ENCODE peak calls at places on chromosomes 11 and 22, in five cellular contexts. One of them, this sample, is unnamed.

GRCh38 chr22:36816635-36817428 is at the start of gene PVALB:
- DNase-seq in H9: no peak
- DNase-seq in PC-3: peak; percentile 29
- DNase-seq in chondrocyte: no peak
- DNase-seq in bronchial epithelial cell: no peak
- DNase-seq in this sample: no peak

GRCh38 chr11:117979481-117980211 is 6.5 kb upstream of the IL10RA start:
- DNase-seq in H9: no peak
- DNase-seq in PC-3: no peak
- DNase-seq in bronchial epithelial cell: no peak
- DNase-seq in chondrocyte: no peak
- DNase-seq in this sample: no peak

GRCh38 chr11:47437746-47438418 is 11.1 kb downstream of the RAPSN start:
- DNase-seq in bronchial epithelial cell: no peak
- DNase-seq in PC-3: no peak
- DNase-seq in H9: no peak
- DNase-seq in chondrocyte: no peak
- DNase-seq in this sample: no peak

GRCh38 chr11:19633276-19633675 is 79.4 kb upstream of the NAV2 start:
- DNase-seq in bronchial epithelial cell: no peak
- DNase-seq in PC-3: no peak
- DNase-seq in chondrocyte: no peak
- DNase-seq in H9: no peak
- DNase-seq in this sample: no peak

GRCh38 chr11:129637473-129637872 is 178.2 kb upstream of the TMEM45B start:
- DNase-seq in PC-3: peak; percentile 74
- DNase-seq in H9: no peak
- DNase-seq in chondrocyte: no peak
- DNase-seq in bronchial epithelial cell: peak; percentile 91
- DNase-seq in this sample: peak; percentile 81

GRCh38 chr11:11558352-11558751 is 63.5 kb downstream of the GALNT18 start:
- DNase-seq in chondrocyte: no peak
- DNase-seq in PC-3: no peak
- DNase-seq in H9: no peak
- DNase-seq in bronchial epithelial cell: peak; percentile 76
- DNase-seq in this sample: no peak

GRCh38 chr11:131770801-131771200 is 400.4 kb downstream of the NTM start:
- DNase-seq in chondrocyte: no peak
- DNase-seq in PC-3: no peak
- DNase-seq in bronchial epithelial cell: no peak
- DNase-seq in H9: no peak
- DNase-seq in this sample: no peak

GRCh38 chr11:9313648-9314290 is 624 bp downstream of the TMEM41B start:
- DNase-seq in PC-3: peak; percentile 18
- DNase-seq in H9: no peak
- DNase-seq in bronchial epithelial cell: peak; percentile 39
- DNase-seq in chondrocyte: no peak
- DNase-seq in this sample: no peak

GRCh38 chr11:2743427-2744110 is 43.8 kb upstream of the KCNQ1OT1 start:
- DNase-seq in bronchial epithelial cell: no peak
- DNase-seq in PC-3: no peak
- DNase-seq in H9: no peak
- DNase-seq in chondrocyte: peak; percentile 68
- DNase-seq in this sample: no peak

GRCh38 chr11:62508336-62509058 is 38.1 kb downstream of the AHNAK start:
- DNase-seq in H9: peak; percentile 85
- DNase-seq in chondrocyte: no peak
- DNase-seq in bronchial epithelial cell: peak; percentile 64
- DNase-seq in PC-3: peak; percentile 85
- DNase-seq in this sample: peak; percentile 61

GRCh38 chr11:110389946-110390345 is 39.8 kb upstream of the FDX1 start:
- DNase-seq in PC-3: no peak
- DNase-seq in H9: no peak
- DNase-seq in bronchial epithelial cell: no peak
- DNase-seq in chondrocyte: no peak
- DNase-seq in this sample: no peak

GRCh38 chr11:125404811-125405481 is 91.1 kb downstream of the FEZ1 start:
- DNase-seq in chondrocyte: no peak
- DNase-seq in H9: peak; percentile 86
- DNase-seq in PC-3: peak; percentile 50
- DNase-seq in bronchial epithelial cell: peak; percentile 20
- DNase-seq in this sample: no peak

GRCh38 chr11:9851366-9851765 is 187.5 kb downstream of the SWAP70 start:
- DNase-seq in bronchial epithelial cell: peak; percentile 55
- DNase-seq in chondrocyte: no peak
- DNase-seq in PC-3: peak; percentile 38
- DNase-seq in H9: no peak
- DNase-seq in this sample: no peak

GRCh38 chr22:37739611-37740049 is 42.8 kb downstream of the TRIOBP start:
- DNase-seq in chondrocyte: no peak
- DNase-seq in PC-3: no peak
- DNase-seq in H9: no peak
- DNase-seq in bronchial epithelial cell: no peak
- DNase-seq in this sample: no peak

GRCh38 chr11:108019870-108020540 is 11.3 kb downstream of the CUL5 start:
- DNase-seq in chondrocyte: no peak
- DNase-seq in bronchial epithelial cell: no peak
- DNase-seq in H9: no peak
- DNase-seq in PC-3: no peak
- DNase-seq in this sample: no peak

GRCh38 chr22:29825578-29825977 is 12.5 kb downstream of the ASCC2 start:
- DNase-seq in H9: no peak
- DNase-seq in chondrocyte: no peak
- DNase-seq in PC-3: no peak
- DNase-seq in bronchial epithelial cell: no peak
- DNase-seq in this sample: no peak

GRCh38 chr11:69079891-69080290 is 31.2 kb downstream of the TPCN2 start:
- DNase-seq in PC-3: no peak
- DNase-seq in bronchial epithelial cell: no peak
- DNase-seq in chondrocyte: no peak
- DNase-seq in H9: no peak
- DNase-seq in this sample: no peak

DNA sequence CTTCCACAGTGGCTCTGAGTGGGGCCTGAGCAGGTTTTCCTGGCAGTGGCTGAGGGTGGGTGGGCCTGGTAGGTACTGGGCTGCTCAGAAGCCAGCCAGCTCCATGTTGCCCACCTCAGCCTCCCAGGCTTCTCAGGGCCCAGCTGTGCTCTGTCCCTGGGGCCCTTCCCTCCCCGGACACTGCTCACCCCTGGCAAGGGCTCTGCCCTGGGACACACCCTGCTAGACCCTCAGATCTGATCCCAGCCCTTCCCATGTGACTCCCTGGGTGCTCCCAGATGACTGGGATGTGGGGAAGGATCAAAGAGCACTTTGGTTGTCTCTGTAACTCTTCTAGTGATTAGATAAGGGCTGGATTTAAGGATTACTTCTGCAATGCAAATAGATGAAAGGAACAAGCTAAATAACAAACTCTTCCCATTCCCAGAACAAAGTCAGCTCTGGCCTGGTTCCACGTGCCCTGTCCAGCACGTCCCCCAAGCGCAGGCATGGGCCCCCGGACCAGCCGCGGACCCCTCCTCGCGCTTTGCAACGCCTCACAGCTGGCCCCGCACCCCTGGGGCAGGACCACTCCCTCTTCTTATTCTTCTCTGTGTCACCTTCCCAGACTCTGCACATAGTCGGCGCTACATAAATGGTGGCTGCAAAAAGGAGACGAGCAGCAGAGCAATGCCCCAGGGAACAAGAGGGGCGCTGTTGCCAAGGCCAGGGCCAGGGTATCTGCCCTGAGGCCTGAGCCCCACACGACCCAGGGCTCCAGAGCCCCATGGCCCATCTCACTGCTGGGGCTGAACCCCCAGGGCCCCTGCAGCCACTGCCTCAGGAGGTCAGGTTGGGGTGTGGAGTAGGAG is 5.7 kb upstream of the KRTAP5-6 start:
- DNase-seq in bronchial epithelial cell: no peak
- DNase-seq in H9: no peak
- DNase-seq in chondrocyte: no peak
- DNase-seq in PC-3: no peak
- DNase-seq in this sample: no peak
- TF ChIP-seq CTCF in bronchial epithelial cell: no peak
- TF ChIP-seq CTCF in H9: peak; percentile 26
- TF ChIP-seq CTCF in chondrocyte: no peak
- TF ChIP-seq CTCF in PC-3: no peak
- TF ChIP-seq CTCF in this sample: no peak

GRCh38 chr11:100753562-100753961 is 66.5 kb downstream of the ARHGAP42 start:
- DNase-seq in H9: peak; percentile 62
- DNase-seq in PC-3: no peak
- DNase-seq in bronchial epithelial cell: no peak
- DNase-seq in chondrocyte: no peak
- DNase-seq in this sample: no peak

GRCh38 chr11:100756556-100756955 is 69.5 kb downstream of the ARHGAP42 start:
- DNase-seq in PC-3: no peak
- DNase-seq in bronchial epithelial cell: no peak
- DNase-seq in H9: no peak
- DNase-seq in chondrocyte: no peak
- DNase-seq in this sample: no peak

GRCh38 chr11:100752371-100753073 is 65.4 kb downstream of the ARHGAP42 start:
- DNase-seq in chondrocyte: no peak
- DNase-seq in H9: no peak
- DNase-seq in bronchial epithelial cell: no peak
- DNase-seq in PC-3: peak; percentile 41
- DNase-seq in this sample: peak; percentile 44

GRCh38 chr11:100757636-100758035 is 70.5 kb downstream of the ARHGAP42 start:
- DNase-seq in PC-3: no peak
- DNase-seq in chondrocyte: no peak
- DNase-seq in bronchial epithelial cell: no peak
- DNase-seq in H9: no peak
- DNase-seq in this sample: no peak

DNA sequence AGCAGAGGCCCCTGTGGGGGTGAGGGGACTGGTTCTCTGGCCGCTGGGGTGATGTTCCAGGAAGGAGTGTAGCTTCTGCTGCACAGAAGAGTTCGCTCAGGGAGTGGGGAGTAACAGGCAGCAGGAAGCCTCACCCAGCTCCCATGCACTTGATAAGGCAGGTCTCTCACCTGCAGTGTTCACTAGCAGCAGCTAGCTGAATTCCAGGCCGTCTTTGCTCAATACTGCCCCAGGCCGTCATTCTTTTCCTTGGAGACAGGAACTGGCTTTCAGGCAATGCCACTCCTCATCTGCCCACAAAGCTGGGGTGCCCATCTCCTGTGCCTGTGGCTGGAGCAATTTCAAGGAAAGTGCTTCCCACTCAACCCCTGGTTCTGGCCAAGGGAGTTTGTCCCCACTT is 66.1 kb downstream of the ARHGAP42 start:
- DNase-seq in PC-3: peak; percentile 80
- DNase-seq in bronchial epithelial cell: peak; percentile 73
- DNase-seq in chondrocyte: no peak
- DNase-seq in H9: peak; percentile 81
- DNase-seq in this sample: peak; percentile 33
- TF ChIP-seq CTCF in PC-3: peak; percentile 11
- TF ChIP-seq CTCF in bronchial epithelial cell: no peak
- TF ChIP-seq CTCF in chondrocyte: peak; percentile 2
- TF ChIP-seq CTCF in H9: no peak
- TF ChIP-seq CTCF in this sample: peak; percentile 26

GRCh38 chr22:24421428-24421931 is 5.9 kb upstream of the ADORA2A start:
- DNase-seq in bronchial epithelial cell: no peak
- DNase-seq in H9: peak; percentile 91
- DNase-seq in chondrocyte: no peak
- DNase-seq in PC-3: peak; percentile 14
- DNase-seq in this sample: no peak

GRCh38 chr22:24418786-24419479 is 8.5 kb upstream of the ADORA2A start:
- DNase-seq in bronchial epithelial cell: no peak
- DNase-seq in chondrocyte: peak; percentile 72
- DNase-seq in H9: no peak
- DNase-seq in PC-3: no peak
- DNase-seq in this sample: no peak

GRCh38 chr22:24419480-24419860 is 7.9 kb upstream of the ADORA2A start:
- DNase-seq in PC-3: no peak
- DNase-seq in H9: no peak
- DNase-seq in bronchial epithelial cell: no peak
- DNase-seq in chondrocyte: peak; percentile 72
- DNase-seq in this sample: no peak

GRCh38 chr22:24420977-24421343 is 6.4 kb upstream of the ADORA2A start:
- DNase-seq in H9: no peak
- DNase-seq in chondrocyte: no peak
- DNase-seq in bronchial epithelial cell: no peak
- DNase-seq in PC-3: no peak
- DNase-seq in this sample: no peak

DNA sequence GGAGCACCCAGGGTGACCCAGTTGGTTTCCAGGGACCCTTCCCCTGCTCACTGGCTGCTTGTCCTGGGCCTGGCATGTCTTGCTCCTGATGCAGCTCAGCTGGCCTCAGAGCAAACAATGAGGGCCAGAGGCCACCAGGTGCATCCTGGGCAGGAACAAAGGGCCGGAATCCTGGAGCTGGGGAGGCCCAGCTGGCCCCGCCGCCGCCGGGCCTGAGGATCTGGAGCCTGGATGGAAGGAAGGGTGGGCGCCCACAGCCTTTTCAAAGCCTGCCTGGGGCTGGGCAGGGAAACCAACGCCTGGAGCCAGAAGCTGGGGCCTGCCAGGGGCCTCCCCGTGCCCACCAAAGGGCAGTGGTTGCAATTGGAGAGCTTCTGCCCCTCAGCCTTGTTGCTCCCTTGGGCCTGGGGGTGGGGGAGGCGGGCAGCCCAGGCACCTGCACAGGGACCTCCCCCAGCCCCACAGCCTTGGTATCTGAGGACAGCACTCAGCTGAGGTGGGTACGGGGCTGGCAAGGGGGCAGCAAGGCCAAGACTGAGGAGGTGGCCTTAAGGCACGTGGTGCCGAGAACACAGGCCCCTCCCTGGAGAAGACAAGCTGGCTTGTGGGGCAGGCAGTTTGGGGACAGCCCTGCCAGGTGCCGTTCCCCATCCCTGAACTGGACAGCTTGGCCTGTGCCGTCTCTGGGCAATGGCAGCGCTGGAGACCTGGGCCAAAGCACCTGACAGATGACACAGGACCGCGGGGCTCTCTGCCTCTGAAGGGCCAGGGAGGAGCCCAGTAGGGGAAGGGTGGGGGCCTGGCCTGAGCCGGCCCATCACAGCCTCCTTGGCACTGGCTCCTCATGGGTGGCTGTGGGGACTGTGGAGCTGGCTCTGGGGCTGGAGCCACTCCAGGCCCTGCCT is 7.1 kb upstream of the ADORA2A start:
- DNase-seq in PC-3: no peak
- DNase-seq in bronchial epithelial cell: no peak
- DNase-seq in chondrocyte: peak; percentile 70
- DNase-seq in H9: no peak
- DNase-seq in this sample: no peak
- TF ChIP-seq CTCF in PC-3: no peak
- TF ChIP-seq CTCF in bronchial epithelial cell: no peak
- TF ChIP-seq CTCF in chondrocyte: no peak
- TF ChIP-seq CTCF in H9: no peak
- TF ChIP-seq CTCF in this sample: no peak

GRCh38 chr11:32613500-32614151 is 30.0 kb downstream of the EIF3M start:
- DNase-seq in PC-3: no peak
- DNase-seq in chondrocyte: no peak
- DNase-seq in H9: no peak
- DNase-seq in bronchial epithelial cell: no peak
- DNase-seq in this sample: no peak

GRCh38 chr11:32616903-32617302 is 33.3 kb downstream of the EIF3M start:
- DNase-seq in H9: no peak
- DNase-seq in PC-3: no peak
- DNase-seq in bronchial epithelial cell: no peak
- DNase-seq in chondrocyte: no peak
- DNase-seq in this sample: no peak

GRCh38 chr11:32615422-32615821 is 31.8 kb downstream of the EIF3M start:
- DNase-seq in PC-3: peak; percentile 28
- DNase-seq in chondrocyte: no peak
- DNase-seq in H9: no peak
- DNase-seq in bronchial epithelial cell: peak; percentile 5
- DNase-seq in this sample: no peak

GRCh38 chr11:32610926-32611325 is 27.3 kb downstream of the EIF3M start:
- DNase-seq in chondrocyte: no peak
- DNase-seq in bronchial epithelial cell: no peak
- DNase-seq in H9: no peak
- DNase-seq in PC-3: no peak
- DNase-seq in this sample: no peak
- TF ChIP-seq CTCF in chondrocyte: no peak
- TF ChIP-seq CTCF in bronchial epithelial cell: no peak
- TF ChIP-seq CTCF in H9: no peak
- TF ChIP-seq CTCF in PC-3: no peak
- TF ChIP-seq CTCF in this sample: no peak

This sample was measured in foreskin keratinocyte.